ENCODE peak calls at places on chromosomes 5 and 9, in ten cellular contexts. E is SK-N-SH, N is K562, Y is transverse colon, F is ovary, L is A549, G is sigmoid colon, M is HepG2, W is upper lobe of left lung, J is suprapubic skin. R is an unnamed sample.

GRCh38 chr9:95023217-95024003 is 294.1 kb downstream of the FANCC start:
- DNase-seq in E (no peak), N (no peak), Y (no peak), F (no peak), L (peak; percentile 81), G (no peak), M (peak; percentile 95), W (peak; percentile 27), J (no peak), R (no peak)

GRCh38 chr5:154972476-154973080 is 31.7 kb downstream of the MRPL22 start:
- DNase-seq in E (peak; percentile 49), N (no peak), Y (no peak), F (no peak), L (peak; percentile 44), G (no peak), M (peak; percentile 35), W (no peak), J (no peak), R (no peak)

GRCh38 chr5:73435640-73436534 is 12.7 kb downstream of the FOXD1 start:
- DNase-seq in E (no peak), N (no peak), Y (no peak), F (no peak), L (no peak), G (no peak), M (no peak), W (peak; percentile 49), J (no peak), R (no peak)

GRCh38 chr5:59893061-59893435 is 478 bp downstream of the PDE4D start:
- DNase-seq in E (no peak), N (no peak), Y (no peak), F (no peak), L (no peak), G (no peak), M (no peak), W (no peak), J (no peak), R (no peak)

GRCh38 chr9:128552744-128553221 is 396 bp downstream of the SPTAN1 start:
- DNase-seq in E (peak; percentile 80), N (peak; percentile 80), Y (peak; percentile 69), F (peak; percentile 70), L (no peak), G (peak; percentile 79), M (no peak), W (no peak), J (peak; percentile 84), R (peak; percentile 49)

GRCh38 chr5:133820516-133820915 is 147.9 kb downstream of the C5orf15 start:
- DNase-seq in E (no peak), N (no peak), Y (no peak), F (no peak), L (no peak), G (no peak), M (no peak), W (no peak), J (peak; percentile 18), R (no peak)

GRCh38 chr5:128782446-128782845 is 182.8 kb upstream of the SLC27A6 start:
- DNase-seq in E (no peak), N (no peak), Y (peak; percentile 14), F (no peak), L (no peak), G (peak; percentile 84), M (no peak), W (no peak), J (peak; percentile 74), R (peak; percentile 74)

GRCh38 chr5:179615203-179615602 is 8.3 kb downstream of the HNRNPH1 start:
- DNase-seq in E (no peak), N (no peak), Y (no peak), F (no peak), L (no peak), G (no peak), M (no peak), W (no peak), J (peak; percentile 18), R (no peak)

GRCh38 chr9:133109931-133110650 is 10.9 kb downstream of the RALGDS start:
- DNase-seq in E (no peak), N (no peak), Y (no peak), F (peak; percentile 12), L (no peak), G (peak; percentile 48), M (no peak), W (peak; percentile 46), J (peak; percentile 58), R (no peak)

GRCh38 chr9:38200431-38200830 is 131.4 kb upstream of the SHB start:
- DNase-seq in E (no peak), N (no peak), Y (no peak), F (no peak), L (no peak), G (no peak), M (no peak), W (no peak), J (no peak), R (no peak)

GRCh38 chr9:120711354-120711753 is 2.9 kb downstream of the MEGF9 start:
- DNase-seq in E (no peak), N (peak; percentile 22), Y (no peak), F (no peak), L (peak; percentile 60), G (no peak), M (no peak), W (no peak), J (no peak), R (no peak)

GRCh38 chr5:40334242-40334635 is 345.5 kb upstream of the PTGER4 start:
- DNase-seq in E (no peak), N (no peak), Y (no peak), F (no peak), L (no peak), G (no peak), M (no peak), W (no peak), J (no peak), R (no peak)

GRCh38 chr9:2026598-2026997 is 11.5 kb downstream of the SMARCA2 start:
- DNase-seq in E (no peak), N (no peak), Y (no peak), F (no peak), L (no peak), G (no peak), M (no peak), W (no peak), J (no peak), R (no peak)

GRCh38 chr9:2023042-2023441 is 7.9 kb downstream of the SMARCA2 start:
- DNase-seq in E (no peak), N (no peak), Y (no peak), F (no peak), L (no peak), G (no peak), M (no peak), W (no peak), J (no peak), R (no peak)

GRCh38 chr9:2026181-2026580 is 11.0 kb downstream of the SMARCA2 start:
- DNase-seq in E (no peak), N (no peak), Y (no peak), F (no peak), L (no peak), G (no peak), M (no peak), W (no peak), J (no peak), R (no peak)

GRCh38 chr9:2023532-2023931 is 8.4 kb downstream of the SMARCA2 start:
- DNase-seq in E (no peak), N (no peak), Y (no peak), F (no peak), L (no peak), G (no peak), M (no peak), W (no peak), J (no peak), R (no peak)

GRCh38 chr9:2024888-2025781 is 10.0 kb downstream of the SMARCA2 start:
- DNase-seq in E (no peak), N (no peak), Y (no peak), F (no peak), L (no peak), G (no peak), M (no peak), W (no peak), J (no peak), R (no peak)
- TF ChIP-seq EP300 in E (no peak), N (no peak), Y (no peak), F (no peak), L (no peak), G (no peak), M (no peak), W (no peak), J (no peak), R (no peak)

DNA sequence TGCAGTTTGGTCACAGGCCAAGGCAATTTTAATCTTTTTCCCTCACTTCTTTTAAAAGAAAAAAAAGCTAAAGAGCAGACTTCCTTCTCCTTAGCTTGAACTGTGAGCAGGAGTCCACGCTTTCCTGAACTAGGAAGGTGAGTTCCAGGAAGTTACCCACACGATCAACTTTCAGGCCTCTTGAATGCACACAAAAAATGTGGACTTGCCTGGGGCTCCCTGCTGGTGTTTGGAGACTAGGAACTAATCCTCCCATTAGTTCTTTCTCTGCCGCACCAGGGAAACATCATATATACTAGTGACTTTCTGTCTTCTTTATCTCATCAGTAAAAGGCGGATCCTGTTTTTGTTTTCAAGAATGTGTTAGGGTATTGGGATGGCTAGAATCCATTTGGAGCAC is 240.0 kb downstream of the GOLPH3 start:
- DNase-seq in E (no peak), N (no peak), Y (no peak), F (no peak), L (no peak), G (no peak), M (no peak), W (no peak), J (no peak), R (no peak)
- TF ChIP-seq EP300 in E (no peak), N (no peak), Y (no peak), F (no peak), L (no peak), G (no peak), M (no peak), W (no peak), J (no peak), R (no peak)

GRCh38 chr5:14816374-14816998 is 55.1 kb downstream of the ANKH start:
- DNase-seq in E (no peak), N (no peak), Y (no peak), F (no peak), L (no peak), G (no peak), M (no peak), W (no peak), J (no peak), R (no peak)
- TF ChIP-seq EP300 in E (no peak), N (no peak), Y (no peak), F (no peak), L (no peak), G (no peak), M (no peak), W (no peak), J (no peak), R (no peak)

DNA sequence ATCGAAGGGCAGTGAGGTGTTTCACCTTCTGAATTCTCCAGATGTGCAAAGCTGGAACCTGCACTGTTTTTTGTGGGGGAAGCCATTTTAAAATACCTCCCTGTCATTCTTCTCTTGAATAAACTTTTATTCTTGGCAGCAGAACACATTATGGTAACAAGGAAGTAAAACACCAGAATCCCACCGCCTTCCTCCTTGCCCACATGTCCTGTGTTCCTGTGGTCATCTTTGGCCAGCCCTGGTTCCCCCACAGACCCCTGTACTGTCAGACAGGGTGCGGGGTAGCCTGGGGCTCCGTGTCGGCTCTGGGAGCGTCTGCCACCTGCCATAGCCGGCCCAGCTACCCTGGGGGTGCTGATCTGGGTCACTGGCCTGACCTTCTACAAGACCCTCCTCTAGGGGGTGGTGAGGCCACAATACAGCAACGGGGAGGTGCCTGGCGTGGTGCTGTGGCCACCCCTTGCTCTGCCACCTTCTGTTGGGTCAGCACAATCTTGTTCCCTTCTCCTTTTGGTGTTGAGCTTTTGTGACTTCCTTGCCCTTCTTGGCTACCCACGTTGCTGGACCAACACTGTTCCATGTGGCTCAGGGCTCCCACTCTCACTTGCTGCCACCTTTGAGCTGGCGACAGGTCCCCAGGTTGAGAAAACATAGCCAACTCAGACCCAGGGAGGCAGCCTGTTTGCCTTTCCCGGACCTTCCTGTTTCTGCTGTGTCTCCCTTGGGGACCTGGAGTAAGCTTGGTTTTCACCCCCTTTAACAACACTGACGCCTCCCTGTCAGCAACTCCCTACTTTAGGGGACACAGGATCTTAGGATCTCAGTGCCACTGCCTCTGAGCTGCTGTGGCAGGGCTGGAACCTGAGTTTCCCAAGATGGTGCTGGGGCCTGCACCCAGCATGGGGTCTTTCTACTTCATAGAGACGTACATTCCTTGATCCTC is 4.8 kb downstream of the WNK2 start:
- DNase-seq in E (no peak), N (no peak), Y (no peak), F (no peak), L (no peak), G (no peak), M (no peak), W (no peak), J (no peak), R (no peak)
- TF ChIP-seq EP300 in E (no peak), N (no peak), Y (no peak), F (no peak), L (no peak), G (no peak), M (no peak), W (no peak), J (no peak), R (no peak)

R was measured in stomach.